ENCODE peak calls at places on chromosome 19, in seven cellular contexts. Y, W, M, L, B, P and V are unnamed samples.

GRCh38 chr19:23823952-23824389 is 65.3 kb upstream of the ZNF681 start:
- DNase-seq in Y (no peak), W (no peak), M (no peak), L (no peak), B (no peak), P (no peak), V (no peak)

GRCh38 chr19:6362024-6362344 is 653 bp downstream of the CLPP start:
- DNase-seq in Y (no peak), W (no peak), M (no peak), L (no peak), B (peak), P (no peak), V (no peak)

GRCh38 chr19:15911599-15912237 is 13.8 kb upstream of the CYP4F2 start:
- DNase-seq in Y (no peak), W (no peak), M (no peak), L (peak), B (no peak), P (no peak), V (peak)

GRCh38 chr19:12880551-12881171 is 588 bp downstream of the DNASE2 start:
- DNase-seq in Y (no peak), W (no peak), M (peak), L (peak), B (no peak), P (no peak), V (peak)

GRCh38 chr19:54114340-54114826 is 1.1 kb downstream of the TFPT start:
- DNase-seq in Y (no peak), W (no peak), M (peak), L (no peak), B (no peak), P (no peak), V (peak)

GRCh38 chr19:918481-919156 is 1.5 kb downstream of the KISS1R start:
- DNase-seq in Y (no peak), W (no peak), M (peak), L (no peak), B (no peak), P (no peak), V (peak)

GRCh38 chr19:33700408-33700757 is 78.6 kb downstream of the CHST8 start:
- DNase-seq in Y (no peak), W (no peak), M (no peak), L (no peak), B (no peak), P (no peak), V (peak)

GRCh38 chr19:34109596-34109995 is 62.7 kb upstream of the LSM14A start:
- DNase-seq in Y (no peak), W (no peak), M (no peak), L (no peak), B (no peak), P (no peak), V (no peak)

GRCh38 chr19:855566-856120 is 3.5 kb downstream of the ELANE start:
- DNase-seq in Y (no peak), W (no peak), M (peak), L (no peak), B (no peak), P (no peak), V (no peak)

GRCh38 chr19:342801-343421 is 1.7 kb downstream of the MIER2 start:
- DNase-seq in Y (peak), W (no peak), M (peak), L (peak), B (peak), P (peak), V (peak)

GRCh38 chr19:23563326-23563725 is 123.7 kb downstream of the ZNF675 start:
- DNase-seq in Y (no peak), W (no peak), M (no peak), L (no peak), B (no peak), P (no peak), V (no peak)

GRCh38 chr19:51185868-51186215 is 39.0 kb upstream of the CD33 start:
- DNase-seq in Y (no peak), W (no peak), M (no peak), L (no peak), B (no peak), P (no peak), V (no peak)

GRCh38 chr19:30480097-30480496 is 107.9 kb downstream of the ZNF536 start:
- DNase-seq in Y (no peak), W (no peak), M (no peak), L (no peak), B (no peak), P (no peak), V (no peak)

GRCh38 chr19:48170817-48171347 is 402 bp downstream of the ZSWIM9 start:
- DNase-seq in Y (no peak), W (no peak), M (no peak), L (no peak), B (no peak), P (no peak), V (peak)

GRCh38 chr19:1574354-1574753 is 6.2 kb upstream of the MEX3D start:
- DNase-seq in Y (no peak), W (no peak), M (no peak), L (no peak), B (no peak), P (no peak), V (no peak)

GRCh38 chr19:1893791-1894190 is 8.5 kb upstream of the ABHD17A start:
- DNase-seq in Y (no peak), W (no peak), M (no peak), L (no peak), B (no peak), P (no peak), V (no peak)

GRCh38 chr19:13830761-13831481 is 35.7 kb downstream of the ZSWIM4 start:
- DNase-seq in Y (no peak), W (no peak), M (no peak), L (no peak), B (peak), P (no peak), V (no peak)

GRCh38 chr19:7191946-7192691 is 102.1 kb downstream of the INSR start:
- DNase-seq in Y (no peak), W (no peak), M (no peak), L (no peak), B (no peak), P (no peak), V (no peak)

GRCh38 chr19:7869453-7869909 is 4.7 kb downstream of the PRR36 start:
- DNase-seq in Y (no peak), W (no peak), M (peak), L (peak), B (peak), P (no peak), V (peak)

GRCh38 chr19:49347835-49348234 is 12.6 kb downstream of the CD37 start:
- DNase-seq in Y (no peak), W (no peak), M (no peak), L (peak), B (no peak), P (peak), V (peak)

GRCh38 chr19:14162871-14163297 is 26.5 kb upstream of the ASF1B start:
- DNase-seq in Y (no peak), W (no peak), M (no peak), L (no peak), B (no peak), P (no peak), V (no peak)

GRCh38 chr19:52237771-52238400 is 31.5 kb upstream of the ZNF766 start:
- DNase-seq in Y (peak), W (no peak), M (no peak), L (peak), B (peak), P (peak), V (peak)

GRCh38 chr19:45800009-45800553 is 7.4 kb upstream of the DMWD start:
- DNase-seq in Y (peak), W (no peak), M (no peak), L (no peak), B (no peak), P (no peak), V (no peak)

GRCh38 chr19:3135961-3136683 is at the start of gene GNA15:
- DNase-seq in Y (no peak), W (no peak), M (peak), L (no peak), B (no peak), P (no peak), V (peak)

GRCh38 chr19:3671680-3672574 is 28.3 kb downstream of the PIP5K1C start:
- DNase-seq in Y (no peak), W (no peak), M (no peak), L (no peak), B (peak), P (no peak), V (no peak)

GRCh38 chr19:55836340-55836739 is at the start of gene NLRP4:
- DNase-seq in Y (no peak), W (no peak), M (no peak), L (no peak), B (no peak), P (no peak), V (no peak)

GRCh38 chr19:1161716-1162115 is 12.4 kb downstream of the SBNO2 start:
- DNase-seq in Y (no peak), W (no peak), M (peak), L (no peak), B (no peak), P (no peak), V (no peak)

GRCh38 chr19:43467276-43467675 is 1.9 kb upstream of the LYPD3 start:
- DNase-seq in Y (no peak), W (no peak), M (no peak), L (no peak), B (no peak), P (no peak), V (no peak)

GRCh38 chr19:13441810-13442512 is 64.3 kb downstream of the CACNA1A start:
- DNase-seq in Y (peak), W (no peak), M (no peak), L (peak), B (no peak), P (no peak), V (no peak)

GRCh38 chr19:49437231-49437630 is 4.1 kb downstream of the SLC17A7 start:
- DNase-seq in Y (no peak), W (no peak), M (no peak), L (no peak), B (no peak), P (no peak), V (no peak)

GRCh38 chr19:39671739-39672363 is 16.1 kb downstream of the LGALS16 start:
- DNase-seq in Y (no peak), W (no peak), M (no peak), L (no peak), B (no peak), P (peak), V (no peak)

GRCh38 chr19:33473644-33474305 is 47.8 kb downstream of the PEPD start:
- DNase-seq in Y (no peak), W (no peak), M (peak), L (no peak), B (no peak), P (no peak), V (peak)

GRCh38 chr19:31491246-31491645 is 142.0 kb upstream of the TSHZ3 start:
- DNase-seq in Y (no peak), W (no peak), M (no peak), L (no peak), B (no peak), P (no peak), V (no peak)

GRCh38 chr19:49249933-49250332 is 75.1 kb downstream of the SLC6A16 start:
- DNase-seq in Y (no peak), W (no peak), M (no peak), L (no peak), B (no peak), P (no peak), V (no peak)

GRCh38 chr19:6276447-6276846 is 3.3 kb downstream of the MLLT1 start:
- DNase-seq in Y (no peak), W (no peak), M (peak), L (peak), B (peak), P (peak), V (no peak)

GRCh38 chr19:3736106-3736724 is 25.3 kb downstream of the APBA3 start:
- DNase-seq in Y (no peak), W (no peak), M (no peak), L (no peak), B (no peak), P (no peak), V (no peak)

GRCh38 chr19:58518261-58519086 is 1.1 kb downstream of the ZBTB45 start:
- DNase-seq in Y (no peak), W (no peak), M (no peak), L (no peak), B (no peak), P (no peak), V (no peak)

GRCh38 chr19:5136060-5136855 is 167.3 kb downstream of the KDM4B start:
- DNase-seq in Y (no peak), W (no peak), M (no peak), L (no peak), B (no peak), P (no peak), V (no peak)

GRCh38 chr19:5138606-5139594 is 170.0 kb downstream of the KDM4B start:
- DNase-seq in Y (no peak), W (no peak), M (no peak), L (no peak), B (no peak), P (peak), V (peak)

GRCh38 chr19:5137114-5137513 is 168.2 kb downstream of the KDM4B start:
- DNase-seq in Y (no peak), W (no peak), M (no peak), L (no peak), B (no peak), P (no peak), V (no peak)

GRCh38 chr19:5134683-5135082 is 165.8 kb downstream of the KDM4B start:
- DNase-seq in Y (no peak), W (no peak), M (no peak), L (no peak), B (no peak), P (no peak), V (no peak)

GRCh38 chr19:5137571-5138124 is 168.7 kb downstream of the KDM4B start:
- DNase-seq in Y (no peak), W (no peak), M (no peak), L (no peak), B (no peak), P (no peak), V (no peak)
- TF ChIP-seq CTCF in Y (peak), W (no peak), M (no peak), L (peak), B (no peak), P (peak), V (no peak)

DNA sequence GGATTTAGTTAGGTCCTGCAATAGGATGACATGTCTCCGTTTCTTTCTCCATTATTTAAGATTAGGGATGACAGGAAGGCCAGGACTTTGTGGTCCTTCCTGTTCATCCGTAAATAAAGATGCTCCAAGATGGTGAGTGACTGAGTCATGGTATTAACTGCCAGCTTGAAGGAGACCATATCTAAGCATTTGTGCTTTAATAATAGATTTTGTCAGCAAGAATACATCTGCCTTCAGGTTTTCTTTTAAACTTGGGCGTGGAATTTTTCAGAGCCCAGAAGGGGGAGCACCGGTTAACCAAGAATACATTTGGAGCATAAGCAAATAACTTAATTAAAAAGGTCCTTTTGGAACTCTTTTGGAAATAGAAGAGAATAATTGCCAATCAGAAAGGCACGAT is 68.2 kb downstream of the ARHGAP35 start:
- DNase-seq in Y (no peak), W (no peak), M (no peak), L (no peak), B (no peak), P (no peak), V (no peak)
- TF ChIP-seq CTCF in Y (peak), W (no peak), M (no peak), L (no peak), B (no peak), P (no peak), V (no peak)

GRCh38 chr19:10228925-10229324 is 2.2 kb downstream of the S1PR2 start:
- DNase-seq in Y (no peak), W (no peak), M (no peak), L (no peak), B (no peak), P (peak), V (no peak)
- TF ChIP-seq CTCF in Y (peak), W (no peak), M (peak), L (peak), B (peak), P (peak), V (peak)

DNA sequence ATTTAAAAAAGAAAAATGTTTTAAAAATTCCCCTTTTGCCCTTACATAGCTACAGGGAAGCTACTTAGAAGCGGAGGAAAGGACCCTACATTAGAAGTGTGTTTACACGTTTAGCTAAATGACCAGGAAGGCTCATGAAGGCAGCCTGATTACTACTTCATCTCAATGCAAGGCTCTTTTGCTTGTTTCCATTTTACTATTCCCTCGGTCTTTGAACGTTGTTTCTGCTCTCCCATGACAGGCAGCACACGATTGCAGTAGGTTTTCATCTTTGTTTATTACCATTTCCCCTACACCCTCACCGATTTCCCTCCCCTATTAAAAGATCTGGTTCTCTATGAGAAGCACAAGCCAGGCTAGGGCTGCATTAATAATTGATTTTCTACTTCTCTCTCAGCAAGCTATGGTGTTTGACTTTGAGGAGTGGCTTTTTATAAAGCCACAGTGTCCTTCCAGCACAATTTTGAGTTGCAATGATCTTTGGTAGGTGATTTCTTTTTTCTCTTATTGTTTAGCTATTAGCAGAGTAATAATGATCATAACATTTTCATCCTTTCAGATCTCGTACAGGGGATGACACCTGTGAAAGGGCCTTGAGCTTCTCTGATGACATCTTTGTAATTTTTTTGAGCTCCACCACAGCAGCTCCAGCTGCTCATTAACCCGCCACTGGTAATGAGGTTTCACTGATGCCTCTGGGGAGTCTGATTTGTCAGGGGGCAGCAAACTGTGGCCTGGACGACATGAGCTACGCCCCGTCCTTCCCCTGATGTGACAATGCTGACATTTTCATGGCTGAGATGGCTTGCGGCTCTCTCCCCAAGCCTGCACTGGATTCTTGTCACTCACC is 670.3 kb downstream of the UQCRFS1 start:
- DNase-seq in Y (no peak), W (no peak), M (no peak), L (no peak), B (no peak), P (no peak), V (no peak)
- TF ChIP-seq CTCF in Y (no peak), W (no peak), M (no peak), L (no peak), B (no peak), P (no peak), V (no peak)

DNA sequence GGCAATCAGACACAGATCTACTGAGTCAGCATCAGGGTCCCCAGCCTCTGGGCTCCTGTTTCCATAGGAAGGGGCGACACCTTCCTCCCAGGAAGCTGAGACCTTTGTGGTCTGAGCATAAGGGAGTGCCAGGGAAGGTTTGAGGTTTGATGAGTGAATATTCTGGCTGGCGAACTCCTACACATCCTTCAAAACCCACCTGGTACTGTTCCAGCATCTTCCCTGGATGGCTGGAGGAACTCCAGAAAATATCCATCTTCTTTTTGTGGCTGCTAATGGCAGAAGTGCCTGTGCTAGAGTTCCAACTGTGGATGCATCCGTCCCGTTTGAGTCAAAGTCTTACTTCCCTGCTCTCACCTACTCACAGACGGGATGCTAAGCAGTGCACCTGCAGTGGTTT is 9.2 kb downstream of the INSL3 start:
- DNase-seq in Y (no peak), W (no peak), M (no peak), L (no peak), B (no peak), P (no peak), V (no peak)
- TF ChIP-seq CTCF in Y (no peak), W (no peak), M (no peak), L (no peak), B (no peak), P (no peak), V (no peak)

DNA sequence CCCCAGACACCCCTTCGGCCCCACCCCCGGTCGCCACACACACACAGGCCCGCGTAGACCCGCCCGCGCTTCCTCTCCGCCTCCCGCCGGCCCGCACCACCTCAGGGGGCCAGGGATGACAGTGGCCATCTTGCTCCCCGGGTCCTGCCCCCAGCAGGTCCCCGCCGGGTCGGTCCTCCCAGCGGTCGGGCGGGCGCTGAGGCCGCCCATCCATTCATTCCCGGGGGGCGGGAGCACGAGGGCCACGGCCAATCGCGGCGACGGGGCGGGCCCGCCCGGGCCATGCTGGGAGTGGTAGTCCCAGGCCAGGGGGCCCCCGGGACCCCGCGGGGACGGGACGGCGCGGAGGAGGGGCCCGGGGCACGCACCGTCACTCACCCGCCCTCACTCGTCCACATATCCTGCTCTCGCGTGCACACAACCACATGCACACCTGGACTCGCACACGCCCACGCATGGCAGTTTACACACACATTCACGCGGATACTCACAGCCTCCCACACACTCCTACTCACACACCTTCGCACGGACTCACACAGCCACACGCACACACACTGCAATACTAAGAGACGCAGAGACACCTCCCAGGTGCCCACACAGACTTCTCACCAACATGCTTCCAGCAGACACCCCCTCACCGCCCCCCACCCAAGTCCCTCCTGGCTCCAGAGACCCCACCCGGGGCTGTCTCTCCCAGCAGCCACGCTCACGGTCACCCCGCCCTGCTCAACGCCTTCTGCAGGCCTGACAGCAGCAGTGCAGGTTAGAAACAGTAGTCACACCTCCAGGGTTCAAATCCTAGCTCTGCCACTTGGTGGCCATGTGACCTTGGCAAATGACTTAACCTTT is at the start of gene DPF1:
- DNase-seq in Y (no peak), W (no peak), M (no peak), L (no peak), B (no peak), P (no peak), V (no peak)
- TF ChIP-seq CTCF in Y (peak), W (no peak), M (no peak), L (no peak), B (no peak), P (no peak), V (no peak)

GRCh38 chr19:11597202-11598102 is at the start of gene ZNF627:
- DNase-seq in Y (peak), W (peak), M (peak), L (peak), B (peak), P (peak), V (peak)
- TF ChIP-seq CTCF in Y (peak), W (no peak), M (peak), L (peak), B (peak), P (peak), V (peak)

GRCh38 chr19:41452584-41453275 is 9.8 kb downstream of the ERICH4 start:
- DNase-seq in Y (no peak), W (no peak), M (no peak), L (no peak), B (no peak), P (no peak), V (no peak)
- TF ChIP-seq CTCF in Y (no peak), W (no peak), M (no peak), L (no peak), B (no peak), P (no peak), V (no peak)